ENCODE peak calls at places on chromosomes 3 and 15, in four cellular contexts. S, O, G and Q are unnamed samples.

GRCh38 chr3:149273096-149273751 is 51.6 kb upstream of the CP start:
- DNase-seq in G (peak; percentile 86), O (no peak), S (peak; percentile 72), Q (peak; percentile 62)

GRCh38 chr15:80620931-80621330 is 74.2 kb upstream of the ABHD17C start:
- DNase-seq in O (no peak), G (no peak), S (no peak), Q (no peak)

GRCh38 chr15:49085696-49086459 is 39.6 kb upstream of the SECISBP2L start:
- DNase-seq in G (no peak), O (no peak), S (no peak), Q (no peak)

GRCh38 chr3:186149319-186149718 is 40.4 kb upstream of the ETV5 start:
- DNase-seq in S (no peak), O (no peak), G (no peak), Q (no peak)

GRCh38 chr3:132777171-132777570 is 55.0 kb upstream of the NPHP3 start:
- DNase-seq in S (no peak), G (no peak), O (no peak), Q (no peak)

GRCh38 chr3:157310329-157311065 is 126.2 kb upstream of the PTX3 start:
- DNase-seq in O (no peak), S (no peak), G (no peak), Q (peak; percentile 4)

GRCh38 chr3:126259411-126260391 is 79.3 kb upstream of the ALDH1L1 start:
- DNase-seq in O (no peak), G (no peak), S (peak; percentile 52), Q (no peak)

GRCh38 chr15:63532307-63532744 is 27.9 kb downstream of the USP3 start:
- DNase-seq in G (no peak), O (no peak), S (no peak), Q (peak; percentile 37)

GRCh38 chr3:46935989-46936620 is 40.4 kb downstream of the CCDC12 start:
- DNase-seq in S (no peak), G (no peak), O (no peak), Q (no peak)

GRCh38 chr15:67127925-67128324 is 62.5 kb downstream of the SMAD3 start:
- DNase-seq in S (no peak), G (peak; percentile 76), O (no peak), Q (peak; percentile 82)

GRCh38 chr15:38129531-38130199 is 123.0 kb upstream of the SPRED1 start:
- DNase-seq in S (no peak), O (no peak), G (no peak), Q (no peak)

GRCh38 chr15:20348291-20348899 is 193.2 kb downstream of the GOLGA6L6 start:
- DNase-seq in G (no peak), S (no peak), O (no peak), Q (peak; percentile 20)

GRCh38 chr3:157179365-157179803 is 19.4 kb upstream of the CCNL1 start:
- DNase-seq in O (no peak), S (no peak), G (no peak), Q (no peak)

GRCh38 chr3:169701457-169701856 is 37.9 kb upstream of the MECOM start:
- DNase-seq in S (no peak), O (no peak), G (no peak), Q (no peak)

GRCh38 chr3:106488288-106488687 is 619.5 kb upstream of the CBLB start:
- DNase-seq in O (no peak), S (no peak), G (no peak), Q (no peak)

GRCh38 chr15:89101302-89102191 is 13.3 kb downstream of the ABHD2 start:
- DNase-seq in O (no peak), G (peak; percentile 87), S (no peak), Q (peak; percentile 97)

GRCh38 chr15:83698294-83698693 is 44.4 kb downstream of the ADAMTSL3 start:
- DNase-seq in G (no peak), O (no peak), S (no peak), Q (peak; percentile 47)

GRCh38 chr3:45536316-45536715 is 58.2 kb upstream of the LIMD1 start:
- DNase-seq in G (no peak), S (no peak), O (no peak), Q (no peak)

GRCh38 chr3:76646921-76647562 is 392.9 kb upstream of the ROBO2 start:
- DNase-seq in O (no peak), G (no peak), S (no peak), Q (peak; percentile 3)

GRCh38 chr3:190514163-190515153 is 573 bp downstream of the IL1RAP start:
- DNase-seq in G (no peak), S (peak; percentile 18), O (no peak), Q (peak; percentile 18)

GRCh38 chr3:193701896-193702644 is 109.1 kb downstream of the OPA1 start:
- DNase-seq in S (no peak), O (no peak), G (no peak), Q (no peak)

GRCh38 chr3:152858170-152858800 is 23.4 kb downstream of the P2RY1 start:
- DNase-seq in O (no peak), G (no peak), S (no peak), Q (no peak)

GRCh38 chr3:50582083-50582482 is 12.8 kb downstream of the HEMK1 start:
- DNase-seq in G (no peak), O (no peak), S (no peak), Q (no peak)

GRCh38 chr3:152657002-152657400 is 177.9 kb upstream of the P2RY1 start:
- DNase-seq in S (no peak), O (no peak), G (no peak), Q (no peak)

GRCh38 chr15:31456329-31457060 is 129.9 kb downstream of the KLF13 start:
- DNase-seq in O (no peak), S (no peak), G (no peak), Q (no peak)

GRCh38 chr15:60582370-60583036 is 103.6 kb upstream of the ICE2 start:
- DNase-seq in G (no peak), O (peak; percentile 63), S (no peak), Q (no peak)

GRCh38 chr3:127079211-127079610 is 96.3 kb downstream of the PLXNA1 start:
- DNase-seq in G (no peak), S (no peak), O (no peak), Q (no peak)

GRCh38 chr3:61908344-61908743 is 347.0 kb downstream of the PTPRG start:
- DNase-seq in O (no peak), S (no peak), G (no peak), Q (no peak)

GRCh38 chr3:4994144-4994730 is 15.0 kb downstream of the BHLHE40 start:
- DNase-seq in S (no peak), O (no peak), G (peak; percentile 56), Q (no peak)

GRCh38 chr15:74242296-74242929 is 6.3 kb downstream of the CCDC33 start:
- DNase-seq in O (no peak), G (peak; percentile 10), S (no peak), Q (peak; percentile 43)

GRCh38 chr3:155572085-155572484 is 172.8 kb downstream of the PLCH1 start:
- DNase-seq in G (no peak), O (no peak), S (no peak), Q (peak; percentile 17)

GRCh38 chr3:119580148-119580760 is 962 bp downstream of the ADPRH start:
- DNase-seq in O (no peak), S (no peak), G (no peak), Q (peak; percentile 15)

GRCh38 chr3:188037965-188038581 is 115.9 kb upstream of the LPP start:
- DNase-seq in G (no peak), S (no peak), O (no peak), Q (no peak)

GRCh38 chr15:85872125-85872524 is 77.4 kb upstream of the KLHL25 start:
- DNase-seq in G (no peak), S (no peak), O (no peak), Q (no peak)

GRCh38 chr15:85580914-85581313 is 200.5 kb downstream of the AKAP13 start:
- DNase-seq in S (no peak), G (no peak), O (peak; percentile 63), Q (peak; percentile 64)

GRCh38 chr3:9870978-9871377 is 9.1 kb downstream of the CIDEC start:
- DNase-seq in G (no peak), O (no peak), S (no peak), Q (no peak)

GRCh38 chr3:68964694-68965093 is 32.3 kb upstream of the TAFA4 start:
- DNase-seq in G (no peak), S (no peak), O (no peak), Q (no peak)

GRCh38 chr3:46970391-46971091 is 6.0 kb downstream of the CCDC12 start:
- DNase-seq in S (no peak), G (no peak), O (no peak), Q (peak; percentile 41)

GRCh38 chr15:57496946-57497944 is 94.5 kb upstream of the MYZAP start:
- DNase-seq in O (no peak), G (no peak), S (no peak), Q (peak; percentile 16)